ENCODE peak calls at places on chromosomes 6 and 20, in five cellular contexts. R is lower lobe of right lung, E is cardiac muscle cell, I is ascending aorta, A is Peyer's patch. O is an unnamed sample.

GRCh38 chr6:112806163-112806900 is 459.2 kb downstream of the RFPL4B start:
- DNase-seq in R (no peak), E (no peak), I (no peak), A (no peak), O (no peak)

GRCh38 chr6:12648171-12648570 is 68.4 kb upstream of the PHACTR1 start:
- DNase-seq in R (no peak), E (no peak), I (no peak), A (no peak), O (no peak)

GRCh38 chr20:52081791-52082190 is 109.8 kb downstream of the ZFP64 start:
- DNase-seq in R (no peak), E (no peak), I (no peak), A (no peak), O (no peak)

GRCh38 chr20:23138226-23138625 is 52.1 kb upstream of the CD93 start:
- DNase-seq in R (no peak), E (no peak), I (no peak), A (no peak), O (no peak)

GRCh38 chr6:87705070-87705691 is 3.1 kb upstream of the AKIRIN2 start:
- DNase-seq in R (no peak), E (no peak), I (no peak), A (no peak), O (no peak)

GRCh38 chr20:9244811-9245210 is 175.9 kb downstream of the PLCB4 start:
- DNase-seq in R (no peak), E (no peak), I (no peak), A (no peak), O (no peak)

GRCh38 chr20:53847118-53847842 is 223.1 kb downstream of the BCAS1 start:
- DNase-seq in R (no peak), E (no peak), I (no peak), A (no peak), O (no peak)

GRCh38 chr20:63568986-63569949 is 4.8 kb downstream of the HELZ2 start:
- DNase-seq in R (no peak), E (no peak), I (no peak), A (no peak), O (no peak)

GRCh38 chr20:47088339-47088738 is 193.7 kb downstream of the EYA2 start:
- DNase-seq in R (no peak), E (no peak), I (no peak), A (no peak), O (no peak)

GRCh38 chr6:43129434-43130194 is 41.5 kb upstream of the SRF start:
- DNase-seq in R (no peak), E (peak; percentile 47), I (no peak), A (no peak), O (no peak)

GRCh38 chr6:30341728-30342127 is 3.2 kb upstream of the RPP21 start:
- DNase-seq in R (no peak), E (no peak), I (no peak), A (no peak), O (no peak)

GRCh38 chr20:51528263-51529026 is 14.1 kb downstream of the NFATC2 start:
- DNase-seq in R (no peak), E (no peak), I (no peak), A (no peak), O (peak; percentile 33)

GRCh38 chr6:140138311-140138994 is 764.0 kb upstream of the CITED2 start:
- DNase-seq in R (no peak), E (peak; percentile 1), I (no peak), A (no peak), O (no peak)

GRCh38 chr20:38628580-38629470 is 27.2 kb downstream of the ARHGAP40 start:
- DNase-seq in R (no peak), E (no peak), I (no peak), A (no peak), O (no peak)

GRCh38 chr20:6142348-6142993 is 19.6 kb upstream of the FERMT1 start:
- DNase-seq in R (no peak), E (peak; percentile 80), I (no peak), A (peak; percentile 19), O (peak; percentile 24)

DNA sequence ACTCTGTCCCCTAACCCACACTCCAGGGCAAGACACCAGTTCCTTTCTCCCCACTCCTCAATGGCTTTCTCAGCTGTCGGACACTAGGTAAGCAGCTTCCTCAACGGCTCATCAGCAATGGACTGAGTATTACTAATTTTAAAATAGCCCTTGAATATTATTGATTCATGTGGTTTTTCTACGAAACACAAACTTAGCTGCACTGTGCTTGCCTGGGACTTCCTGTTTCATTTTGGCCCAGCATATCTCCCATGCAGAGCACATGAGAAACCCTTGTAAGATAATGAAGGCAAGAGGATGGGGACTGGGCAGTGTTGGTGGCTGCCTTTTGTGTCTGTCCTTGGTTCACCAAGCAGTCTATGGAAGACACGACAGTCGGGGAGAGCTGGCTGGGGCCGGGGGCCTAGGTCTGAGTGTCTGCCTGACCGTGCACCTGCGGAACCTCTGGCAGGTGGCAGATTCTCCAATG is 48.9 kb downstream of the RNASET2 start:
- DNase-seq in R (no peak), E (no peak), I (no peak), A (no peak), O (no peak)
- H3K4me3 ChIP-seq in R (no peak overlapping the region), E (no peak overlapping the region), I (no peak overlapping the region), A (no peak overlapping the region), O (peak overlapping the region; percentile 4)

GRCh38 chr6:70198825-70199224 is 104.1 kb downstream of the COL9A1 start:
- DNase-seq in R (no peak), E (no peak), I (no peak), A (no peak), O (no peak)
- H3K4me1 ChIP-seq in R (no peaks in the 10 kb centered on the region), E (no peaks in the 10 kb centered on the region), I (no peaks in the 10 kb centered on the region), A (no peaks in the 10 kb centered on the region), O (no peaks in the 10 kb centered on the region)

GRCh38 chr6:9659848-9660247 is 755.0 kb downstream of the TFAP2A start:
- DNase-seq in R (no peak), E (no peak), I (no peak), A (no peak), O (no peak)
- H3K27ac ChIP-seq in R (no peak overlapping the region), E (no peak overlapping the region), I (no peak overlapping the region), A (no peak overlapping the region), O (no peak overlapping the region)

GRCh38 chr6:45436544-45437440 is 59.1 kb upstream of the SUPT3H start:
- DNase-seq in R (no peak), E (no peak), I (no peak), A (no peak), O (no peak)
- H3K4me3 ChIP-seq in R (no peak overlapping the region), E (no peak overlapping the region), I (no peak overlapping the region), A (no peak overlapping the region), O (no peak overlapping the region)

DNA sequence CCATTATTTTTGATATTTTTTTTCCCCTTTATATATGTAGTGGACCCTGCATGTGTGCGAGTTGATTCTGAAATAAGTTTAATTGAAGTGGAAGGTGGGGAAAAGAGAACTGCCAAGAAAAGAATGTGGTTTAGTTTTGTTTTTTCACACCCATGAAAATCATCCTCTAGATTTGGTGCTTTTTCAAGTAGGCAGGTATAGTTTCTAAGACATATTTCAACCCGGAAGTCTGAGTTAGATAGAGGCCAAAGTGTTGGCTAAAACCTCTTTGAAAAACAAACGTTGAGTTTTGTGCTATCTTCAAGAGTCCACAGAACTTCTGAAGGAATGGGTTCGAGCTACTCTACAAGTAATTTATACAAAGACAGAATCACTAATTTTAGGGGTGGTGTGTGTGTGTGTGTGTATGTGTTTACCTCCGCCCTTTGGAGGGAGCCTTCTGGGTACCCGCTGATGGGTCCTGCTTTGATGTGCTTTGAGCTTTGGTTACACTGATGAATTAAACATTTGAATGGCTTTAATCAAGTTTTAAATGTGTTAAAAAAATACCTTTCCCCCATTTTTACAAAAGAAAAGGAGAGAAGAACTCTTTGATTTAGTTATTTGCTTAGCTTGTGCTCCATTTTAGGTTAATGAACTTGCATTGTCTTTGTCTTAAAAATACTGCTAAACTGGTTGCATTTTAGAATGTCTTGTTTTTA is 2.5 kb downstream of the RREB1 start:
- DNase-seq in R (no peak), E (no peak), I (no peak), A (no peak), O (no peak)
- H3K4me1 ChIP-seq in R (peaks cover 54% of the 10 kb centered on the region), E (peaks cover 50% of the 10 kb centered on the region), I (no peaks in the 10 kb centered on the region), A (peaks cover 52% of the 10 kb centered on the region), O (peaks cover 8% of the 10 kb centered on the region)

GRCh38 chr6:7974553-7974931 is 64.0 kb upstream of the TXNDC5 start:
- DNase-seq in R (no peak), E (no peak), I (no peak), A (no peak), O (no peak)
- H3K27ac ChIP-seq in R (peak overlapping the region; percentile 2), E (no peak overlapping the region), I (no peak overlapping the region), A (peak overlapping the region; percentile 72), O (no peak overlapping the region)